ENCODE peak calls at places on chromosomes 3 and 15, in five cellular contexts. M, H, I, G and U are unnamed samples.

GRCh38 chr15:57821826-57822225 is 115.3 kb downstream of the POLR2M start:
- DNase-seq in M (no peak), H (no peak), I (peak), G (no peak), U (no peak)

GRCh38 chr3:133992951-133993595 is 36.7 kb downstream of the SLCO2A1 start:
- DNase-seq in M (no peak), H (no peak), I (no peak), G (no peak), U (no peak)

GRCh38 chr3:182241777-182242556 is 530.2 kb downstream of the SOX2 start:
- DNase-seq in M (no peak), H (no peak), I (peak), G (no peak), U (no peak)

GRCh38 chr15:37550360-37551024 is 383.9 kb upstream of the TMCO5A start:
- DNase-seq in M (no peak), H (no peak), I (no peak), G (no peak), U (peak)

GRCh38 chr3:21294768-21295167 is 456.2 kb downstream of the ZNF385D start:
- DNase-seq in M (no peak), H (no peak), I (no peak), G (no peak), U (no peak)

GRCh38 chr3:54062546-54062945 is 59.8 kb upstream of the CACNA2D3 start:
- DNase-seq in M (no peak), H (no peak), I (no peak), G (no peak), U (no peak)

GRCh38 chr15:78055923-78056713 is 21.4 kb downstream of the TBC1D2B start:
- DNase-seq in M (no peak), H (peak), I (no peak), G (no peak), U (no peak)

GRCh38 chr3:143958966-143959365 is 12.7 kb upstream of the DIPK2A start:
- DNase-seq in M (no peak), H (no peak), I (no peak), G (no peak), U (no peak)

GRCh38 chr3:42497009-42497731 is 5.3 kb upstream of the VIPR1 start:
- DNase-seq in M (peak), H (no peak), I (no peak), G (peak), U (peak)

GRCh38 chr15:39934415-39935044 is 615 bp downstream of the EIF2AK4 start:
- DNase-seq in M (no peak), H (no peak), I (peak), G (no peak), U (no peak)

GRCh38 chr3:186839874-186840641 is 2.5 kb upstream of the ADIPOQ start:
- DNase-seq in M (no peak), H (no peak), I (no peak), G (no peak), U (no peak)

GRCh38 chr15:57595011-57595866 is 3.5 kb downstream of the MYZAP start:
- DNase-seq in M (no peak), H (no peak), I (peak), G (peak), U (no peak)

GRCh38 chr15:58465866-58466517 is 34.2 kb downstream of the LIPC start:
- DNase-seq in M (no peak), H (no peak), I (no peak), G (no peak), U (no peak)

GRCh38 chr3:122893754-122894668 is 99.1 kb downstream of the SLC49A4 start:
- DNase-seq in M (peak), H (no peak), I (no peak), G (no peak), U (peak)

GRCh38 chr3:176872771-176873209 is 324.5 kb downstream of the TBL1XR1 start:
- DNase-seq in M (peak), H (peak), I (peak), G (peak), U (peak)

GRCh38 chr15:101028772-101029438 is 109.7 kb downstream of the LRRK1 start:
- DNase-seq in M (no peak), H (peak), I (no peak), G (peak), U (no peak)

GRCh38 chr3:90010341-90010740 is 902.9 kb downstream of the EPHA3 start:
- DNase-seq in M (no peak), H (no peak), I (no peak), G (no peak), U (peak)

GRCh38 chr3:187565701-187566100 is 104.5 kb downstream of the SST start:
- DNase-seq in M (no peak), H (no peak), I (no peak), G (no peak), U (no peak)

GRCh38 chr3:190432216-190432615 is 17.5 kb downstream of the TMEM207 start:
- DNase-seq in M (no peak), H (no peak), I (no peak), G (no peak), U (no peak)

GRCh38 chr3:182508896-182509295 is 284.4 kb upstream of the ATP11B start:
- DNase-seq in M (no peak), H (no peak), I (no peak), G (no peak), U (peak)

GRCh38 chr15:82021992-82022391 is 23.8 kb downstream of the MEX3B start:
- DNase-seq in M (peak), H (no peak), I (no peak), G (no peak), U (no peak)

GRCh38 chr3:45906681-45907220 is 20.4 kb downstream of the CCR9 start:
- DNase-seq in M (no peak), H (no peak), I (peak), G (no peak), U (peak)

GRCh38 chr3:73622135-73622534 is 2.6 kb downstream of the PDZRN3 start:
- DNase-seq in M (no peak), H (peak), I (no peak), G (peak), U (peak)

GRCh38 chr3:193903976-193904375 is 232.0 kb upstream of the HES1 start:
- DNase-seq in M (no peak), H (no peak), I (no peak), G (no peak), U (no peak)

GRCh38 chr15:88032787-88033186 is 223.8 kb downstream of the NTRK3 start:
- DNase-seq in M (no peak), H (no peak), I (no peak), G (no peak), U (no peak)

GRCh38 chr3:14467723-14468620 is 65.6 kb downstream of the SLC6A6 start:
- DNase-seq in M (peak), H (peak), I (peak), G (peak), U (peak)

GRCh38 chr15:64006642-64007041 is 39.6 kb downstream of the DAPK2 start:
- DNase-seq in M (peak), H (peak), I (no peak), G (peak), U (no peak)

GRCh38 chr3:64539451-64540196 is 148.2 kb downstream of the ADAMTS9 start:
- DNase-seq in M (peak), H (peak), I (peak), G (no peak), U (no peak)

GRCh38 chr3:187019542-187020072 is 89.3 kb downstream of the ST6GAL1 start:
- DNase-seq in M (no peak), H (no peak), I (no peak), G (no peak), U (peak)

GRCh38 chr3:23550402-23550801 is 255.4 kb upstream of the UBE2E1 start:
- DNase-seq in M (no peak), H (no peak), I (no peak), G (no peak), U (no peak)

GRCh38 chr3:94423566-94423965 is 360.7 kb downstream of the NSUN3 start:
- DNase-seq in M (no peak), H (no peak), I (no peak), G (no peak), U (no peak)

GRCh38 chr15:77033729-77034619 is 36.9 kb downstream of the TSPAN3 start:
- DNase-seq in M (peak), H (peak), I (no peak), G (peak), U (no peak)

GRCh38 chr15:90305932-90306331 is 40.5 kb downstream of the NGRN start:
- DNase-seq in M (no peak), H (no peak), I (no peak), G (no peak), U (no peak)

GRCh38 chr15:98719169-98719515 is 70.8 kb downstream of the IGF1R start:
- DNase-seq in M (no peak), H (no peak), I (no peak), G (no peak), U (no peak)

GRCh38 chr3:39108309-39108708 is 829 bp downstream of the TTC21A start:
- DNase-seq in M (no peak), H (peak), I (no peak), G (no peak), U (no peak)

GRCh38 chr3:146625117-146625775 is 20.1 kb upstream of the PLSCR5 start:
- DNase-seq in M (no peak), H (no peak), I (peak), G (no peak), U (no peak)

GRCh38 chr3:31191354-31191753 is 296.9 kb upstream of the GADL1 start:
- DNase-seq in M (no peak), H (no peak), I (no peak), G (no peak), U (no peak)

GRCh38 chr3:31196261-31196660 is 301.8 kb upstream of the GADL1 start:
- DNase-seq in M (no peak), H (no peak), I (no peak), G (no peak), U (no peak)

GRCh38 chr3:31189971-31190370 is 295.5 kb upstream of the GADL1 start:
- DNase-seq in M (no peak), H (no peak), I (no peak), G (no peak), U (no peak)

GRCh38 chr3:31193871-31194270 is 299.4 kb upstream of the GADL1 start:
- DNase-seq in M (no peak), H (no peak), I (no peak), G (no peak), U (no peak)

GRCh38 chr3:31193429-31193828 is 299.0 kb upstream of the GADL1 start:
- DNase-seq in M (no peak), H (no peak), I (no peak), G (no peak), U (no peak)
- H3K27ac ChIP-seq in M (no peak), H (no peak), I (no peak), G (no peak), U (no peak)

GRCh38 chr3:32816439-32817194 is 1.2 kb upstream of the TRIM71 start:
- DNase-seq in M (no peak), H (no peak), I (peak), G (no peak), U (peak)
- TF ChIP-seq POLR2AphosphoS5 in M (no peak), H (no peak), I (no peak), G (no peak), U (peak)

DNA sequence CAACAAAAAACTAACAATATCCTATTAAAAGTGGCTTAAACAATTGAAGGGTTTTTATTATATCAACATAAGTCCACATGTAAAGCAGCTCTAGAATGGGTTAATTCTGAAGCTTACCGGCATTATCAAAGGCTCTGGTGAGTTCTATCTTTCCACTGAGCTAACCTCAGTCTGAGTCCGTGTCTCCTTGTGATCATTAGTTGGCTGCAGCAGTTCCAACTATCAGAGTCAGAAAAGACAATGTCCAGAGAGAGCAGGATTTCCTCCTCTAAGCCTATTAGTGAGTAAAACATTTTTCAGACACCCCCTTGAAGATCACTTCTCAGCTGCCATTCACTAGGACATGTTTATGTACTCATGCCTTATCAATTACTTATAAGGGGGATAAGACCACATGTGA is 49.9 kb downstream of the DHX36 start:
- DNase-seq in M (no peak), H (no peak), I (no peak), G (no peak), U (no peak)
- H3K27ac ChIP-seq in M (no peak), H (no peak), I (no peak), G (no peak), U (no peak)

GRCh38 chr15:42819781-42820180 is 82.9 kb upstream of the CDAN1 start:
- DNase-seq in M (no peak), H (no peak), I (no peak), G (no peak), U (no peak)
- TF ChIP-seq POLR2AphosphoS5 in M (no peak), H (no peak), I (no peak), G (no peak), U (no peak)

DNA sequence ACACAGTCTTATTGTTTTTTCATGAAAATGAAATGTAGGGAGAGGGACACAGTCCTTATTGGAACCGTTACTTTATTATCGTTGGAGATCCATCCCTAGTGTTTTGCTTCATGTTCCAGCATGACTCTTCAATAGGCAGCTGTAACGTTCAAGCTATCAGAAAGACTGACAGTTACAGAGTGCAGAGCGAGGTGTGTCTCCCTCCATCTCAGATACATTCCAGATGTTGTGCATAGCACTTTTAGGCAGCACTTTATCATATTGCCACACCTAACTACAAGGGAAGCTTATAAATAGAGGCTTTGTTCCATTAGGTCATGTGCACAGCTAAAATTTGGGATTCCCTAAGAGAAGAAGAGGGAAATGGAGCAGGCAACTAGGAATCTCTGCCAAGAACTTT is 1009.6 kb downstream of the ROBO2 start:
- DNase-seq in M (no peak), H (no peak), I (no peak), G (no peak), U (no peak)
- H3K27ac ChIP-seq in M (no peak), H (no peak), I (no peak), G (no peak), U (no peak)

DNA sequence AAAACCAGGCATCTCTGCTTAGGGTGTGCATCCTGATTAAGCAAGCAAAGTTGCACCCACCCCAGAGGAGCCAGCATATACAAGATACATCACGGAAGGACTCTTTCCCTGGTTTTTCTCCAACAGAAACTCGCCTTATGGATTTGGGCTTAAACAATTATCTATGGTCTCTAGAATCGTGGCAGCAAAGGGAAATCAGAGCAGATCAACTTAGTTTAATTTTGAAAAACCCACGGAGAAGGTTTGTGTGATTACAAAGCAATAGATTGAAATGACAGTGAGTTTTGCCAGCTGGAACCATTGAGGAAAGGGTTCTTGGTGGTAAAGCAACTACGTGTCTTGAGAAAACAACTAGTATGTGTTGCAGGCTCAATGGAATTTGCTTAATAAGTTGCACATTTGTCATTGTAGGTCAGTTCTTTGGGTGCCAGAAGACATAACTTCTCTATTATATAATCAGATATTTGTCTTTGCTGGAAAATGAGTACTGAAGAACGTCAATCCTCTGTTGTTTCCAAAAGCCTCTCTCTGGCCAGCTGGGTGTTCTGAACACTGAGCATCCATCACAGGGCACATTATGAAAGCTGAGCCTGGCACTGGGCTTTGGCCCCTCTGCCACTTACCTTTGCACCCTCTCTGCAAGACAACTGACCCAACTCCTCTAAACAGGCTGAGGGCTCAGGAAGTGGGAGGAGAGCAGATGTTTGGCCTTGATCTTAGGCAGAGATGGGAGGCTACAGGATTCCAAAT is 75.7 kb upstream of the FBN1 start:
- DNase-seq in M (no peak), H (no peak), I (no peak), G (no peak), U (no peak)
- TF ChIP-seq POLR2AphosphoS5 in M (no peak), H (no peak), I (no peak), G (no peak), U (no peak)

GRCh38 chr3:101521251-101521701 is 8.3 kb upstream of the SENP7 start:
- DNase-seq in M (no peak), H (no peak), I (peak), G (no peak), U (no peak)

GRCh38 chr3:101518421-101518871 is 5.4 kb upstream of the SENP7 start:
- DNase-seq in M (no peak), H (no peak), I (peak), G (no peak), U (no peak)

DNA sequence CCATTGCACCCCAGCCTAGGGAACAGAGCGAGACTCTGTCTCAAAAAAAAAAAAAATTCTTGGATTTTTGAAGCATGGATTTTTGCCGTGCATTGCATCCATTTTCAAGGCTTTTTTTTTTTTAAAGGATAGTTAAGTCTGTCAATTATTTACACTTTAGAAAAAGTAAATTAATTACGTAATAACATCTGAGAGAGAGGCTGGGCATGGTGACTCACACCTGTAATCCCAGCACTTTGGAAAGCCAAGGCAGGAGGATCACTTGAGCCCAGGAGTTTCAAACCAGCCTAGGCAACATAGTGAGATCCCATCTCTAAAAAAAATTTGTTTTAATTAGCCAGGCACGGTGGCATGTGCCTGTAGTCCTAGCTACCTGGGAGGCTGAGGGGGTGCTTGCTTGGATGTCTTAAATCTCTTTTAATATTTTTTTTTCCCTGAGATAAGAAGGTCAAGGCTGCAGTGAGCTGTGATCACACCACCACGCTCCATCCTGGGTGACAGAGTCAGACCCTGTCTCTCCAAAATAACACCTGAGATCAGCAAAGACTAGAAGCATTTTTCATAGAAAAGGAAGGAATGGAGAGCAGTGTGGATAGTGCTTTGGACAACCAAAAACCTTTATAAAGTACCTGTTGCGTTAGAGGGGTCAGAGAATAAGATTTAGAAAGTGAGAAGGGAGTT is 6.8 kb upstream of the SENP7 start:
- DNase-seq in M (no peak), H (no peak), I (no peak), G (no peak), U (no peak)
- H3K27ac ChIP-seq in M (no peak), H (no peak), I (peak), G (no peak), U (no peak)

GRCh38 chr15:55990071-55990470 is 3.3 kb downstream of the NEDD4 start:
- DNase-seq in M (no peak), H (no peak), I (no peak), G (no peak), U (no peak)

GRCh38 chr15:55992769-55993110 is 672 bp downstream of the NEDD4 start:
- DNase-seq in M (no peak), H (no peak), I (no peak), G (no peak), U (no peak)

GRCh38 chr15:55990986-55991385 is 2.4 kb downstream of the NEDD4 start:
- DNase-seq in M (no peak), H (no peak), I (no peak), G (no peak), U (no peak)

GRCh38 chr15:55991841-55992768 is 1.3 kb downstream of the NEDD4 start:
- DNase-seq in M (no peak), H (no peak), I (peak), G (no peak), U (no peak)

DNA sequence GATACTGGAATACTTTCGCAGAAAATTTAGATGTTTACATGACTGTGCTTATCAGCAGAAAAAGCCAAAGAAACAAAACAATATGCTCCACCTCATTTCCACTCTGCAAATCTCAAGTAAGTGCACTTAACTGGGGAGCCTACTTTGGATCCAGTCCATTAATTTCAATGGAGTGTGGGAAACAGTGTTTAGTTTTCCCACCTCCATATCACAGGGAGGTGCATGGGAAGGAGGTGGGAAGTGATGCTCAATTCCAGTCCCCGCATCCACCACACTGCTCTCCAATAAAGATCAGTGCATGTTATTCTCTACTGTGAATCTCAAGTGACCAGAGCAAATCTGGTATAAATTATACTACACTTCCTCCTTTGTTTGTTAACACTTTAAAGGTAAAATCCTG is 2.9 kb downstream of the NEDD4 start:
- DNase-seq in M (no peak), H (no peak), I (no peak), G (no peak), U (no peak)
- TF ChIP-seq POLR2AphosphoS5 in M (no peak), H (no peak), I (no peak), G (no peak), U (no peak)